ENCODE peak calls at places on chromosomes 1 and 21, in nine cellular contexts. One of them, this sample, is unnamed. For H3K4me1, the result is how much of the 10 kb centered on the place peaks cover.

GRCh38 chr1:201889092-201889968 is 632 bp downstream of the SHISA4 start:
- DNase-seq in endothelial cell of umbilical vein: no peak
- DNase-seq in heart right ventricle: no peak
- DNase-seq in prostate gland: no peak
- DNase-seq in fibroblast of lung: no peak
- DNase-seq in A673: no peak
- DNase-seq in GM23248: no peak
- DNase-seq in ascending aorta: no peak
- DNase-seq in body of pancreas: no peak
- DNase-seq in this sample: no peak

GRCh38 chr21:31975491-31975890 is 102.7 kb downstream of the HUNK start:
- DNase-seq in endothelial cell of umbilical vein: no peak
- DNase-seq in heart right ventricle: no peak
- DNase-seq in prostate gland: no peak
- DNase-seq in fibroblast of lung: no peak
- DNase-seq in A673: no peak
- DNase-seq in GM23248: no peak
- DNase-seq in ascending aorta: no peak
- DNase-seq in body of pancreas: no peak
- DNase-seq in this sample: no peak

GRCh38 chr21:31630062-31630711 is 29.3 kb upstream of the SOD1 start:
- DNase-seq in endothelial cell of umbilical vein: peak
- DNase-seq in heart right ventricle: no peak
- DNase-seq in prostate gland: peak
- DNase-seq in fibroblast of lung: peak
- DNase-seq in A673: peak
- DNase-seq in GM23248: peak
- DNase-seq in ascending aorta: peak
- DNase-seq in body of pancreas: peak
- DNase-seq in this sample: no peak

GRCh38 chr1:240941706-240942370 is 329.9 kb upstream of the GREM2 start:
- DNase-seq in endothelial cell of umbilical vein: no peak
- DNase-seq in heart right ventricle: no peak
- DNase-seq in prostate gland: no peak
- DNase-seq in fibroblast of lung: peak
- DNase-seq in A673: no peak
- DNase-seq in GM23248: no peak
- DNase-seq in ascending aorta: no peak
- DNase-seq in body of pancreas: no peak
- DNase-seq in this sample: no peak

GRCh38 chr1:208242829-208243521 is 1.2 kb downstream of the PLXNA2 start:
- DNase-seq in endothelial cell of umbilical vein: no peak
- DNase-seq in heart right ventricle: peak
- DNase-seq in prostate gland: no peak
- DNase-seq in fibroblast of lung: peak
- DNase-seq in A673: peak
- DNase-seq in GM23248: peak
- DNase-seq in ascending aorta: no peak
- DNase-seq in body of pancreas: no peak
- DNase-seq in this sample: no peak

GRCh38 chr1:7422081-7422480 is 349.0 kb upstream of the VAMP3 start:
- DNase-seq in endothelial cell of umbilical vein: no peak
- DNase-seq in heart right ventricle: no peak
- DNase-seq in prostate gland: no peak
- DNase-seq in fibroblast of lung: no peak
- DNase-seq in A673: no peak
- DNase-seq in GM23248: no peak
- DNase-seq in ascending aorta: peak
- DNase-seq in body of pancreas: peak
- DNase-seq in this sample: peak

GRCh38 chr21:15466329-15466728 is 263.5 kb upstream of the USP25 start:
- DNase-seq in endothelial cell of umbilical vein: no peak
- DNase-seq in heart right ventricle: no peak
- DNase-seq in prostate gland: no peak
- DNase-seq in fibroblast of lung: no peak
- DNase-seq in A673: no peak
- DNase-seq in GM23248: no peak
- DNase-seq in ascending aorta: no peak
- DNase-seq in body of pancreas: no peak
- DNase-seq in this sample: no peak

GRCh38 chr1:64062941-64063581 is 140.4 kb upstream of the UBE2U start:
- DNase-seq in endothelial cell of umbilical vein: no peak
- DNase-seq in heart right ventricle: no peak
- DNase-seq in prostate gland: no peak
- DNase-seq in fibroblast of lung: peak
- DNase-seq in A673: no peak
- DNase-seq in GM23248: peak
- DNase-seq in ascending aorta: no peak
- DNase-seq in body of pancreas: no peak
- DNase-seq in this sample: no peak

GRCh38 chr1:184116287-184116686 is 64.8 kb downstream of the TSEN15 start:
- DNase-seq in endothelial cell of umbilical vein: peak
- DNase-seq in heart right ventricle: no peak
- DNase-seq in prostate gland: no peak
- DNase-seq in fibroblast of lung: no peak
- DNase-seq in A673: no peak
- DNase-seq in GM23248: no peak
- DNase-seq in ascending aorta: no peak
- DNase-seq in body of pancreas: no peak
- DNase-seq in this sample: no peak

GRCh38 chr1:27616441-27616840 is 12.5 kb upstream of the AHDC1 start:
- DNase-seq in endothelial cell of umbilical vein: no peak
- DNase-seq in heart right ventricle: no peak
- DNase-seq in prostate gland: no peak
- DNase-seq in fibroblast of lung: no peak
- DNase-seq in A673: no peak
- DNase-seq in GM23248: peak
- DNase-seq in ascending aorta: no peak
- DNase-seq in body of pancreas: no peak
- DNase-seq in this sample: no peak

GRCh38 chr1:27618341-27619067 is 14.6 kb upstream of the AHDC1 start:
- DNase-seq in endothelial cell of umbilical vein: no peak
- DNase-seq in heart right ventricle: no peak
- DNase-seq in prostate gland: no peak
- DNase-seq in fibroblast of lung: no peak
- DNase-seq in A673: no peak
- DNase-seq in GM23248: no peak
- DNase-seq in ascending aorta: no peak
- DNase-seq in body of pancreas: no peak
- DNase-seq in this sample: no peak

GRCh38 chr1:27614625-27615344 is 10.8 kb upstream of the AHDC1 start:
- DNase-seq in endothelial cell of umbilical vein: no peak
- DNase-seq in heart right ventricle: no peak
- DNase-seq in prostate gland: no peak
- DNase-seq in fibroblast of lung: no peak
- DNase-seq in A673: no peak
- DNase-seq in GM23248: no peak
- DNase-seq in ascending aorta: no peak
- DNase-seq in body of pancreas: no peak
- DNase-seq in this sample: no peak

GRCh38 chr1:27615346-27616004 is 11.5 kb upstream of the AHDC1 start:
- DNase-seq in endothelial cell of umbilical vein: no peak
- DNase-seq in heart right ventricle: no peak
- DNase-seq in prostate gland: no peak
- DNase-seq in fibroblast of lung: no peak
- DNase-seq in A673: no peak
- DNase-seq in GM23248: no peak
- DNase-seq in ascending aorta: no peak
- DNase-seq in body of pancreas: no peak
- DNase-seq in this sample: no peak

DNA sequence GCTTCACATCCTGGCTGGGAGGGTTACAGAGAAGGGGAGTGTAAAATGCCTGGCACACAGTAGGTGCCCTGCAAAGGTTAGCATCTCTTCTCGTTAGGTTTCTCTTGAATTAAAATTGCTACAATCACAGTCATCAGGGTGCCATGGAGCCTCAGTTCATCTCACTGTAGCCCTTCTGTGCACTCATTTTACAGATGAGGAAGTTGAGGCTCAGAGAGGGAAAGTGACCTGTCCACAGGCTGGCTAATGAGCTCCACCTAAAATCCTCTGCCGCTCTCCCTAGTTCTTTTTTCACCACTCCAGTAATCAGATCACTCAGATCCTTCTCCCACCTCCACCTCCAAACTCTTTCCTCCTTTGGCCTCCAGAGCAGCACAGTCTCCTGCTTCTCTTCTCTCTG is 13.5 kb upstream of the AHDC1 start:
- DNase-seq in endothelial cell of umbilical vein: no peak
- DNase-seq in heart right ventricle: no peak
- DNase-seq in prostate gland: no peak
- DNase-seq in fibroblast of lung: no peak
- DNase-seq in A673: no peak
- DNase-seq in GM23248: no peak
- DNase-seq in ascending aorta: no peak
- DNase-seq in body of pancreas: no peak
- DNase-seq in this sample: no peak
- H3K4me1 ChIP-seq in endothelial cell of umbilical vein: under half
- H3K4me1 ChIP-seq in heart right ventricle: under half
- H3K4me1 ChIP-seq in prostate gland: under half
- H3K4me1 ChIP-seq in fibroblast of lung: under half
- H3K4me1 ChIP-seq in A673: under half
- H3K4me1 ChIP-seq in GM23248: under half
- H3K4me1 ChIP-seq in ascending aorta: under half
- H3K4me1 ChIP-seq in body of pancreas: under half
- H3K4me1 ChIP-seq in this sample: under half

GRCh38 chr1:11792106-11792505 is 13.7 kb downstream of the MTHFR start:
- DNase-seq in endothelial cell of umbilical vein: no peak
- DNase-seq in heart right ventricle: peak
- DNase-seq in prostate gland: no peak
- DNase-seq in fibroblast of lung: no peak
- DNase-seq in A673: no peak
- DNase-seq in GM23248: no peak
- DNase-seq in ascending aorta: no peak
- DNase-seq in body of pancreas: no peak
- DNase-seq in this sample: peak
- H3K4me1 ChIP-seq in endothelial cell of umbilical vein: under half
- H3K4me1 ChIP-seq in heart right ventricle: half or more
- H3K4me1 ChIP-seq in prostate gland: under half
- H3K4me1 ChIP-seq in fibroblast of lung: under half
- H3K4me1 ChIP-seq in A673: under half
- H3K4me1 ChIP-seq in GM23248: under half
- H3K4me1 ChIP-seq in ascending aorta: half or more
- H3K4me1 ChIP-seq in body of pancreas: under half
- H3K4me1 ChIP-seq in this sample: half or more

DNA sequence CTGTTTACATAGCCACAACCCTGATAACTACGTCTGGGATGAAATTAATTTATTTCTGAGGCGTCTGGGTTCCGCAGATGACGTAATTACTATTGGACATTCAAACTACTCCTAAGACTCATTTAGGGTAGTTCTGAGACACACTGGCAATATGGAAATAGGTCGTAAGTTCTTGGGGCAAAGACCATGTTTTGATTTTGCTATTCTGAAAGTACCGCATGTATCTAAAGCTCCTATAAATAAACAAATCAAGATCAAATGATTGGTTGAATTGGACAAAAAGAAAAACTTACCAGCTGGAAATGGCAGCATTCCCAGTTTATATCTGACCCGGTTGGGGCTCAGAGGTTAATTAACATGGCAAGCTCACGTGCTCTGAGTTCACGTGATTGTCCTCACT is 74.3 kb downstream of the DHRS3 start:
- DNase-seq in endothelial cell of umbilical vein: peak
- DNase-seq in heart right ventricle: no peak
- DNase-seq in prostate gland: no peak
- DNase-seq in fibroblast of lung: peak
- DNase-seq in A673: no peak
- DNase-seq in GM23248: no peak
- DNase-seq in ascending aorta: no peak
- DNase-seq in body of pancreas: no peak
- DNase-seq in this sample: no peak
- H3K4me1 ChIP-seq in endothelial cell of umbilical vein: under half
- H3K4me1 ChIP-seq in heart right ventricle: half or more
- H3K4me1 ChIP-seq in prostate gland: under half
- H3K4me1 ChIP-seq in fibroblast of lung: under half
- H3K4me1 ChIP-seq in A673: under half
- H3K4me1 ChIP-seq in GM23248: under half
- H3K4me1 ChIP-seq in ascending aorta: under half
- H3K4me1 ChIP-seq in body of pancreas: under half
- H3K4me1 ChIP-seq in this sample: under half

GRCh38 chr1:212035835-212036605 is 472 bp downstream of the DTL start:
- DNase-seq in endothelial cell of umbilical vein: peak
- DNase-seq in heart right ventricle: no peak
- DNase-seq in prostate gland: no peak
- DNase-seq in fibroblast of lung: no peak
- DNase-seq in A673: no peak
- DNase-seq in GM23248: no peak
- DNase-seq in ascending aorta: no peak
- DNase-seq in body of pancreas: no peak
- DNase-seq in this sample: no peak

GRCh38 chr1:212030936-212031528 is 4.3 kb downstream of the INTS7 start:
- DNase-seq in endothelial cell of umbilical vein: peak
- DNase-seq in heart right ventricle: no peak
- DNase-seq in prostate gland: no peak
- DNase-seq in fibroblast of lung: peak
- DNase-seq in A673: peak
- DNase-seq in GM23248: peak
- DNase-seq in ascending aorta: no peak
- DNase-seq in body of pancreas: no peak
- DNase-seq in this sample: no peak

GRCh38 chr1:212037900-212038299 is 2.4 kb downstream of the DTL start:
- DNase-seq in endothelial cell of umbilical vein: no peak
- DNase-seq in heart right ventricle: no peak
- DNase-seq in prostate gland: no peak
- DNase-seq in fibroblast of lung: no peak
- DNase-seq in A673: no peak
- DNase-seq in GM23248: peak
- DNase-seq in ascending aorta: no peak
- DNase-seq in body of pancreas: no peak
- DNase-seq in this sample: no peak

GRCh38 chr1:212034516-212035122 is 738 bp downstream of the INTS7 start:
- DNase-seq in endothelial cell of umbilical vein: no peak
- DNase-seq in heart right ventricle: no peak
- DNase-seq in prostate gland: no peak
- DNase-seq in fibroblast of lung: no peak
- DNase-seq in A673: no peak
- DNase-seq in GM23248: no peak
- DNase-seq in ascending aorta: no peak
- DNase-seq in body of pancreas: no peak
- DNase-seq in this sample: peak

DNA sequence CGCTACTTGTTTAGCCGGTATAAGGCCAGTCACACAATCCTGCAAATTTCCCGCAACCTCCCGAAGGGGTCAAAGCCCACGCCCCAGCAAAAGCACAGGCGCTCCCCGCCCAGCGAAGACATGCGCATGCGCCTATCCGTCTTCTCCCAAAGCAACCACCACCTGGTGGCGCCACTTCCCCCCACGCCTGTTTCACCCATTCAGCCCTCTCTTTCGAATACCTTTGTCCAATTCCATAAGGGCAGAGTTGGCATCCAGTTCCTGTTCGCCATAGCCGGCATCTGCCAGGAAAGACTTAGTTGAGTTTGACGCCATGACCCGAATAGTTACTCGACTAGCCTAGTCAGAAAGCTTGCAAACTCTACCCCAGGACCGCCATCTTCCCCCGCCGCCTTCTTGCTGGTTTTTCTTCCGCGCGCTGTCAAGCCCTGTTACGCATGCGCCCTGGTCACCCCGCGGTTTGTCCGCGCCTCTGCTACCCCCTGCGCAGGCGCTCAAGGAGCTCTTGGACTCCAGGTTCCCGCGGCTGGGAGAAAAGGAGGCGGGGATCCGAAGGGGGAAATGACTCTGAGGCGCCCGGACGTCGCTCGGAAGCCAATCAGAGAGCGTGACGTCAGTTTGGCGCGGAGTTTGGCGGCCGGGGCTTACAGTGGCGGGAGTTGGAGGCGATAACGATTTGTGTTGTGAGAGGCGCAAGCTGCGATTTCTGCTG is at the start of the genes DTL and INTS7:
- DNase-seq in endothelial cell of umbilical vein: peak
- DNase-seq in heart right ventricle: peak
- DNase-seq in prostate gland: peak
- DNase-seq in fibroblast of lung: peak
- DNase-seq in A673: peak
- DNase-seq in GM23248: peak
- DNase-seq in ascending aorta: peak
- DNase-seq in body of pancreas: peak
- DNase-seq in this sample: peak
- H3K4me1 ChIP-seq in endothelial cell of umbilical vein: under half
- H3K4me1 ChIP-seq in heart right ventricle: under half
- H3K4me1 ChIP-seq in prostate gland: under half
- H3K4me1 ChIP-seq in fibroblast of lung: under half
- H3K4me1 ChIP-seq in A673: under half
- H3K4me1 ChIP-seq in GM23248: under half
- H3K4me1 ChIP-seq in ascending aorta: under half
- H3K4me1 ChIP-seq in body of pancreas: under half
- H3K4me1 ChIP-seq in this sample: under half